ENCODE peak calls at places on chromosomes 3 and 15, in ten cellular contexts. B is lung microvascular endothelial cell; C is stimulated activated CD4-positive, alpha-beta T cell treated with anti-CD3 and anti-CD28 coated beads, Interleukin-12 subunit alpha, Interleukin-12 subunit beta, amount 100 ng/mL, for 24 hours; E is right atrium auricular region; T is NCI-H146; A is lower leg skin; Q is Calu3; O is esophagus muscularis mucosa; K is fibroblast of the conjunctiva; U is COR-L47. P is an unnamed sample.
A peak's percentile ranks its signal among the peaks of the same experiment; 100 is the strongest.

GRCh38 chr15:31435891-31436628 is 109.4 kb downstream of the KLF13 start:
- DNase-seq in B (no peak), C (no peak), E (no peak), T (no peak), A (peak; percentile 93), Q (no peak), O (no peak), K (no peak), U (no peak), P (no peak)

GRCh38 chr3:127214990-127215389 is 22.1 kb downstream of the PRR23E start:
- DNase-seq in B (no peak), C (no peak), E (no peak), T (no peak), A (no peak), Q (no peak), O (no peak), K (no peak), U (no peak), P (no peak)

GRCh38 chr3:158381274-158381868 is 189.6 kb upstream of the MLF1 start:
- DNase-seq in B (no peak), C (no peak), E (no peak), T (no peak), A (no peak), Q (no peak), O (no peak), K (no peak), U (no peak), P (peak; percentile 7)

GRCh38 chr3:42780892-42781700 is 8.0 kb upstream of the CCDC13 start:
- DNase-seq in B (peak; percentile 84), C (no peak), E (peak; percentile 26), T (peak; percentile 42), A (no peak), Q (peak; percentile 36), O (no peak), K (peak; percentile 81), U (peak; percentile 24), P (peak; percentile 80)

GRCh38 chr3:46395210-46395661 is 11.6 kb downstream of the CCR5AS start:
- DNase-seq in B (no peak), C (no peak), E (no peak), T (no peak), A (peak; percentile 66), Q (no peak), O (no peak), K (no peak), U (no peak), P (peak; percentile 33)

GRCh38 chr15:85858586-85859375 is 64.1 kb upstream of the KLHL25 start:
- DNase-seq in B (peak; percentile 63), C (peak; percentile 59), E (peak; percentile 69), T (peak; percentile 62), A (peak; percentile 89), Q (peak; percentile 88), O (no peak), K (peak; percentile 50), U (peak; percentile 54), P (peak; percentile 44)

GRCh38 chr15:97502038-97502437 is 458.5 kb upstream of the ARRDC4 start:
- DNase-seq in B (peak; percentile 96), C (no peak), E (no peak), T (no peak), A (no peak), Q (no peak), O (no peak), K (no peak), U (no peak), P (no peak)

GRCh38 chr3:73511555-73511954 is 113.2 kb downstream of the PDZRN3 start:
- DNase-seq in B (peak; percentile 3), C (no peak), E (no peak), T (no peak), A (no peak), Q (no peak), O (peak; percentile 90), K (no peak), U (no peak), P (no peak)

GRCh38 chr3:151327571-151328198 is 1.7 kb downstream of the P2RY13 start:
- DNase-seq in B (peak; percentile 14), C (no peak), E (no peak), T (peak; percentile 6), A (no peak), Q (no peak), O (no peak), K (no peak), U (peak; percentile 35), P (peak; percentile 34)

GRCh38 chr15:92510163-92510882 is 116.6 kb downstream of the ST8SIA2 start:
- DNase-seq in B (no peak), C (no peak), E (no peak), T (no peak), A (no peak), Q (no peak), O (no peak), K (no peak), U (no peak), P (no peak)

GRCh38 chr3:149801639-149802038 is 9.3 kb upstream of the ANKUB1 start:
- DNase-seq in B (no peak), C (no peak), E (no peak), T (no peak), A (no peak), Q (no peak), O (no peak), K (no peak), U (no peak), P (no peak)

GRCh38 chr3:41574900-41575299 is 375.6 kb downstream of the CTNNB1 start:
- DNase-seq in B (no peak), C (no peak), E (no peak), T (no peak), A (no peak), Q (no peak), O (no peak), K (no peak), U (no peak), P (no peak)

GRCh38 chr3:185585862-185586643 is at the start of gene SENP2:
- DNase-seq in B (peak; percentile 100), C (peak; percentile 100), E (peak; percentile 99), T (peak; percentile 100), A (peak; percentile 100), Q (peak; percentile 100), O (peak; percentile 100), K (peak; percentile 98), U (peak; percentile 100), P (peak; percentile 98)

GRCh38 chr3:23096041-23096440 is 107.1 kb upstream of the UBE2E2 start:
- DNase-seq in B (no peak), C (no peak), E (no peak), T (no peak), A (no peak), Q (no peak), O (no peak), K (no peak), U (no peak), P (no peak)

GRCh38 chr3:34072297-34072696 is 273.9 kb downstream of the PDCD6IP start:
- DNase-seq in B (no peak), C (no peak), E (no peak), T (no peak), A (no peak), Q (no peak), O (no peak), K (no peak), U (no peak), P (no peak)

GRCh38 chr15:98999233-98999632 is 8.4 kb downstream of the PGPEP1L start:
- DNase-seq in B (no peak), C (no peak), E (no peak), T (no peak), A (no peak), Q (no peak), O (no peak), K (no peak), U (no peak), P (no peak)

P was measured in IMR-90.